ENCODE peak calls at places on chromosomes 1 and 21, in six cellular contexts. G, U, Q, W, D and F are unnamed samples.

GRCh38 chr1:33188572-33189275 is 6.9 kb upstream of the TRIM62 start:
- DNase-seq in G (peak; percentile 75), U (no peak), Q (no peak), W (no peak), D (no peak), F (no peak)

GRCh38 chr1:208184993-208185703 is 59.0 kb downstream of the PLXNA2 start:
- DNase-seq in G (peak; percentile 53), U (no peak), Q (no peak), W (no peak), D (no peak), F (no peak)

GRCh38 chr1:175976865-175977642 is 230.0 kb downstream of the COP1 start:
- DNase-seq in G (no peak), U (no peak), Q (no peak), W (no peak), D (no peak), F (no peak)

GRCh38 chr21:43278359-43278758 is 109.6 kb downstream of the CRYAA start:
- DNase-seq in G (no peak), U (peak; percentile 30), Q (no peak), W (no peak), D (no peak), F (no peak)

GRCh38 chr1:226310123-226310540 is 1.2 kb upstream of the LIN9 start:
- DNase-seq in G (peak; percentile 6), U (no peak), Q (no peak), W (no peak), D (no peak), F (no peak)

GRCh38 chr1:206489980-206490534 is 17.3 kb upstream of the RASSF5 start:
- DNase-seq in G (peak; percentile 50), U (peak; percentile 84), Q (peak; percentile 68), W (peak; percentile 84), D (peak; percentile 83), F (peak; percentile 37)

GRCh38 chr1:202807367-202807925 is 775 bp downstream of the KDM5B start:
- DNase-seq in G (peak; percentile 28), U (peak; percentile 45), Q (no peak), W (no peak), D (peak; percentile 61), F (no peak)

GRCh38 chr1:173411835-173412742 is 65.0 kb upstream of the PRDX6 start:
- DNase-seq in G (peak; percentile 91), U (no peak), Q (no peak), W (no peak), D (no peak), F (no peak)

GRCh38 chr1:218479436-218480115 is 134.4 kb downstream of the TGFB2 start:
- DNase-seq in G (peak; percentile 81), U (no peak), Q (no peak), W (no peak), D (no peak), F (no peak)